ENCODE peak calls at places on chromosomes 7 and 10, in eight cellular contexts. L is adrenal gland, Z is RWPE2, F is caudate nucleus, R is AG08395, O is activated gamma-delta T cell treated with Interleukin-2 at 50 U/mL for 16 hours, N is NCI-H1105, W is germinal center. A is an unnamed sample.

GRCh38 chr10:24483701-24484100 is 240.0 kb downstream of the ARHGAP21 start:
- DNase-seq in L (peak), F (no peak), O (no peak), W (no peak), R (peak), N (no peak), Z (peak), A (peak)

GRCh38 chr7:88789480-88790064 is 6.0 kb downstream of the TEX47 start:
- DNase-seq in N (no peak), F (no peak), Z (no peak), O (no peak), R (peak), L (no peak), W (peak), A (no peak)

GRCh38 chr10:48805848-48806247 is 121.2 kb downstream of the WDFY4 start:
- DNase-seq in R (no peak), W (no peak), O (no peak), L (no peak), Z (no peak), F (no peak), N (no peak), A (no peak)

GRCh38 chr10:15290671-15291070 is 80.4 kb downstream of the FAM171A1 start:
- DNase-seq in R (no peak), O (no peak), W (no peak), L (no peak), F (no peak), Z (no peak), N (no peak), A (no peak)

GRCh38 chr10:78736926-78737618 is 331.7 kb upstream of the ZMIZ1 start:
- DNase-seq in O (no peak), R (no peak), N (no peak), L (no peak), Z (no peak), W (no peak), F (no peak), A (no peak)

GRCh38 chr10:71471031-71471430 is 74.3 kb downstream of the CDH23 start:
- DNase-seq in O (no peak), N (no peak), F (no peak), L (no peak), R (no peak), W (no peak), Z (no peak), A (no peak)

GRCh38 chr7:114086906-114087651 is 168.3 kb upstream of the PPP1R3A start:
- DNase-seq in N (peak), L (no peak), R (peak), O (no peak), Z (no peak), W (no peak), F (no peak), A (no peak)

GRCh38 chr10:49735848-49736563 is 26.1 kb downstream of the OGDHL start:
- DNase-seq in L (no peak), O (no peak), F (no peak), Z (no peak), R (no peak), W (no peak), N (no peak), A (no peak)

GRCh38 chr7:151134743-151135524 is 32.6 kb downstream of the GBX1 start:
- DNase-seq in W (no peak), F (no peak), N (no peak), R (no peak), Z (no peak), L (no peak), O (no peak), A (no peak)

GRCh38 chr10:110684800-110685446 is 40.8 kb downstream of the RBM20 start:
- DNase-seq in O (no peak), R (peak), W (no peak), Z (no peak), F (no peak), N (no peak), L (no peak), A (no peak)

GRCh38 chr10:93080350-93081046 is 6.8 kb downstream of the CYP26A1 start:
- DNase-seq in F (no peak), Z (no peak), O (peak), L (peak), W (peak), N (no peak), R (peak), A (peak)

GRCh38 chr10:12488626-12489025 is 139.3 kb downstream of the CAMK1D start:
- DNase-seq in L (no peak), F (no peak), O (no peak), W (no peak), R (no peak), N (no peak), Z (no peak), A (no peak)

GRCh38 chr10:62183857-62184805 is 84.5 kb downstream of the RTKN2 start:
- DNase-seq in O (no peak), F (no peak), W (no peak), R (no peak), Z (no peak), L (no peak), N (no peak), A (no peak)

A was measured in HTR-8/SVneo.